ENCODE peak calls at places on chromosomes 1 and 21, in six cellular contexts. V is H1, K is SK-N-SH, A is K562, I is GM12878, U is HepG2. C is an unnamed sample.

GRCh38 chr1:17984510-17985085 is 123.0 kb upstream of the IGSF21 start:
- DNase-seq in A (peak; percentile 62), V (peak; percentile 86), U (peak; percentile 20), I (no peak), K (peak; percentile 49), C (peak; percentile 28)

GRCh38 chr21:41875086-41875485 is 4.1 kb downstream of the PRDM15 start:
- DNase-seq in A (no peak), K (no peak), I (no peak), U (no peak), V (no peak), C (no peak)

GRCh38 chr1:223479718-223480425 is 86.7 kb downstream of the CCDC185 start:
- DNase-seq in K (no peak), U (no peak), V (peak; percentile 51), I (no peak), A (no peak), C (no peak)

GRCh38 chr1:90534669-90535379 is 182.3 kb downstream of the BARHL2 start:
- DNase-seq in V (no peak), I (no peak), K (no peak), U (no peak), A (no peak), C (no peak)

GRCh38 chr1:6185635-6186382 is 5.7 kb upstream of the CHD5 start:
- DNase-seq in V (no peak), I (no peak), A (peak; percentile 74), K (peak; percentile 61), U (peak; percentile 48), C (no peak)

GRCh38 chr1:221308534-221309511 is 429.6 kb downstream of the HLX start:
- DNase-seq in U (no peak), K (no peak), V (no peak), I (no peak), A (no peak), C (no peak)

GRCh38 chr1:42958488-42959317 is at the start of gene SLC2A1:
- DNase-seq in K (peak; percentile 99), I (peak; percentile 79), A (peak; percentile 99), U (peak; percentile 92), V (peak; percentile 95), C (peak; percentile 89)

GRCh38 chr1:58583496-58583895 is 6.4 kb upstream of the TACSTD2 start:
- DNase-seq in U (no peak), K (no peak), I (no peak), V (no peak), A (peak; percentile 17), C (no peak)

GRCh38 chr1:198651685-198652400 is 13.0 kb downstream of the PTPRC start:
- DNase-seq in U (no peak), I (no peak), K (no peak), A (no peak), V (no peak), C (no peak)

GRCh38 chr1:48109390-48110009 is 112.3 kb upstream of the TRABD2B start:
- DNase-seq in K (peak; percentile 36), V (no peak), U (peak; percentile 61), I (no peak), A (peak; percentile 61), C (peak; percentile 24)

GRCh38 chr1:19435851-19436465 is 49.4 kb downstream of the CAPZB start:
- DNase-seq in V (no peak), U (peak; percentile 44), A (no peak), I (no peak), K (no peak), C (no peak)

GRCh38 chr1:218499021-218499691 is 154.0 kb downstream of the TGFB2 start:
- DNase-seq in U (no peak), A (no peak), I (no peak), V (no peak), K (no peak), C (no peak)

GRCh38 chr1:192967901-192968300 is 91.3 kb downstream of the UCHL5 start:
- DNase-seq in A (no peak), U (no peak), V (no peak), I (no peak), K (no peak), C (no peak)

GRCh38 chr1:74161494-74161893 is 36.5 kb downstream of the LRRIQ3 start:
- DNase-seq in K (no peak), U (no peak), I (no peak), A (no peak), V (no peak), C (no peak)

DNA sequence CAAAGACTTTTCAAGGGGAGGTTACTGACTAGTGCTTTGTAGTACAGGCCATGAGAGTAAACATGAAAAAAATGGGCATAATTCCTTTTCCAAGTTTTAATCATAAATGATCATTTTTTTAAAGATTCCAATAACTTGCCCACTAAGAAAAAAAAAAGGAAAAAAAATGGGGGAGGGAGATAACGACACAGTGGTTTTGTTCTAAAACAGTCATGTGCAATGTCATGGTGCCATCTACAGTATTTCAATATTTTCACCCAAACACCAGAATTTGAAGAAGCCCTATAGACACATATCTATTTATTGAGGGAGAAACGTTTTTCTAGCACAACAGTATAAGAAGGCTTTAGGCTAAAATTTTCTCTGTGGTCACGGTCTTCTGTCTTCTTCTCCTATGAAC is 250.2 kb downstream of the LTN1 start:
- DNase-seq in I (no peak), A (no peak), V (no peak), K (peak; percentile 24), U (no peak), C (no peak)
- TF ChIP-seq JUND in I (no peak), A (no peak), V (no peak), K (no peak), U (no peak), C (no peak)

GRCh38 chr1:44029260-44029910 is 1.9 kb downstream of the SLC6A9 start:
- DNase-seq in K (peak; percentile 70), A (no peak), I (no peak), V (no peak), U (no peak), C (no peak)
- H3K27ac ChIP-seq in K (peak overlapping the region; percentile 87), A (peak overlapping the region; percentile 84), I (peak overlapping the region; percentile 79), V (no peak overlapping the region), U (peak overlapping the region; percentile 77), C (peak overlapping the region; percentile 91)

GRCh38 chr1:8378981-8379470 is 61.1 kb downstream of the SLC45A1 start:
- DNase-seq in U (no peak), I (no peak), K (no peak), A (no peak), V (no peak), C (no peak)
- TF ChIP-seq JUND in U (no peak), I (no peak), K (no peak), A (no peak), V (no peak), C (no peak)

GRCh38 chr1:94090761-94091160 is 30.2 kb downstream of the ABCA4 start:
- DNase-seq in V (no peak), I (no peak), U (no peak), A (no peak), K (no peak), C (no peak)
- H3K27ac ChIP-seq in V (no peak overlapping the region), I (no peak overlapping the region), U (no peak overlapping the region), A (no peak overlapping the region), K (no peak overlapping the region), C (no peak overlapping the region)

DNA sequence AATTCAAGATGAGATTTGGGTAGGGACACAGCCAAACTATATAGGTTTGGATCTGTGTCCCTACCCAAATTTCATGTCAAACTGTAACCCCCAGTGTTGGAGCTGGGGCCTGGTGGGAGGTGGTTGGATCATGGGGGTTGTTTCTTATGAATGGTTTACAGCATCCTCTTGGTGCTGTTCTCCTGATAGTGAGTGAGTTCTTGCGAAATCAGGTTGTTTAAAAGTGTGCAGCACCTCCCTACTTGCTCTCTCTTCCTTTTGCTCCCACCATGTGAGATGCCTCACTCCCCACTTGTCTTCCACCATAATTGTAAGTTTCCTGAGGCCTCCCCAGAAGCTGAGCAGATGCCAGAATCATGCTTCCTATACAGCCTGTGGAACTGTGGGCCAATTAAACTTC is 17.3 kb downstream of the ODF2L start:
- DNase-seq in U (no peak), I (no peak), V (no peak), K (no peak), A (no peak), C (no peak)
- TF ChIP-seq JUND in U (no peak), I (no peak), V (no peak), K (no peak), A (no peak), C (no peak)

GRCh38 chr1:11858158-11858557 is 587 bp downstream of the NPPB start:
- DNase-seq in U (no peak), A (no peak), I (no peak), K (no peak), V (no peak), C (no peak)

GRCh38 chr1:11857164-11857853 is 1.4 kb downstream of the NPPB start:
- DNase-seq in V (no peak), U (no peak), K (no peak), I (no peak), A (no peak), C (no peak)

GRCh38 chr1:11858613-11858967 is at the start of gene NPPB:
- DNase-seq in A (no peak), V (no peak), I (no peak), K (no peak), U (no peak), C (no peak)

GRCh38 chr1:11855430-11855829 is 3.3 kb downstream of the NPPB start:
- DNase-seq in A (no peak), U (no peak), V (no peak), I (no peak), K (no peak), C (no peak)

DNA sequence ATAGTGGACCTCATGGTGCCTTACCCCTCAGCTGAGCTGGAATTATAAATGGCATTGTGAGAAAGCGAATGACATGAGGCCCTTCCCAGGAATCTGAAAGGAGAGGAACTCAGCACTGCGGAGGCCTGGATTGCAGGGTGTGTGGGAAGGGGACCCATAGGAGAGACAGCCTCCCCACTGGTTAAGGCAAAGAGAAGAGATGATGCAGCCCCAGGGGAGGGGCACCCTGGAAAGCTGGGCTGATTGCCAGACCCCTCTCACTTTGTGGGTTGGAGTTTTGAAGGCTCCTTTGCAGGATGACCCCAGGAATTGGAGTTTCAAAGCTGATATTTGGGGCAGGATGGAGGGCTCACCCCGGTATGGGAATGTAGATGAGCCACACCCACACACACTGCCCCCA is 2.0 kb downstream of the NPPB start:
- DNase-seq in A (no peak), V (no peak), I (no peak), U (no peak), K (no peak), C (no peak)
- H3K27ac ChIP-seq in A (no peak overlapping the region), V (no peak overlapping the region), I (no peak overlapping the region), U (no peak overlapping the region), K (no peak overlapping the region), C (no peak overlapping the region)